ENCODE peak calls at places on chromosomes 16 and 17, in five cellular contexts. B is mammary epithelial cell, F is esophagus squamous epithelium, T is left ventricle myocardium inferior, A is AG04450. Z is an unnamed sample.

GRCh38 chr16:11090947-11091785 is 146.8 kb downstream of the CLEC16A start:
- DNase-seq in A (no peak), F (no peak), T (no peak), B (no peak), Z (no peak)

GRCh38 chr16:73000020-73000906 is 47.7 kb downstream of the ZFHX3 start:
- DNase-seq in T (peak; percentile 51), B (peak; percentile 75), F (no peak), A (no peak), Z (no peak)

GRCh38 chr17:76003915-76004314 is 3.3 kb downstream of the CDK3 start:
- DNase-seq in B (no peak), T (no peak), F (no peak), A (no peak), Z (no peak)

GRCh38 chr16:72191551-72191950 is 19.6 kb upstream of the PMFBP1 start:
- DNase-seq in T (no peak), A (no peak), B (no peak), F (no peak), Z (no peak)

GRCh38 chr17:15444805-15445204 is 22.6 kb downstream of the CDRT4 start:
- DNase-seq in T (no peak), A (no peak), B (no peak), F (no peak), Z (no peak)

GRCh38 chr17:78409191-78409621 is 30.8 kb downstream of the PGS1 start:
- DNase-seq in A (no peak), T (no peak), F (no peak), B (no peak), Z (no peak)

GRCh38 chr16:83631006-83631405 is 176.8 kb upstream of the HSBP1 start:
- DNase-seq in B (no peak), A (no peak), F (no peak), T (no peak), Z (peak; percentile 68)

GRCh38 chr16:16960785-16961184 is 510.0 kb downstream of the XYLT1 start:
- DNase-seq in F (no peak), A (no peak), B (no peak), T (no peak), Z (no peak)

GRCh38 chr16:68417711-68418301 is 30.5 kb downstream of the SMPD3 start:
- DNase-seq in B (peak; percentile 66), T (no peak), A (no peak), F (no peak), Z (no peak)

GRCh38 chr17:2468270-2468669 is 43.4 kb downstream of the METTL16 start:
- DNase-seq in A (peak; percentile 87), T (no peak), F (no peak), B (no peak), Z (no peak)

GRCh38 chr16:1435921-1436697 is 5.2 kb downstream of the PERCC1 start:
- DNase-seq in B (no peak), T (no peak), A (no peak), F (no peak), Z (no peak)

GRCh38 chr16:68339214-68339613 is 28.4 kb downstream of the PRMT7 start:
- DNase-seq in T (no peak), B (no peak), A (no peak), F (no peak), Z (no peak)

GRCh38 chr17:72125742-72126141 is 4.9 kb downstream of the SOX9 start:
- DNase-seq in T (no peak), A (no peak), B (peak; percentile 55), F (no peak), Z (no peak)

GRCh38 chr17:82861393-82861775 is 21.6 kb upstream of the ZNF750 start:
- DNase-seq in A (no peak), B (no peak), F (no peak), T (no peak), Z (no peak)

GRCh38 chr16:49021136-49021535 is 260.5 kb downstream of the CBLN1 start:
- DNase-seq in F (no peak), B (peak; percentile 72), T (no peak), A (no peak), Z (peak; percentile 57)

GRCh38 chr16:53053967-53054669 is 673 bp upstream of the CHD9 start:
- DNase-seq in F (no peak), A (no peak), B (no peak), T (peak; percentile 62), Z (no peak)

GRCh38 chr16:68798398-68798797 is 44.9 kb upstream of the TANGO6 start:
- DNase-seq in B (peak; percentile 80), T (no peak), F (no peak), A (no peak), Z (no peak)

GRCh38 chr17:50923611-50924010 is 57.5 kb upstream of the TOB1 start:
- DNase-seq in F (no peak), T (no peak), A (no peak), B (no peak), Z (no peak)

GRCh38 chr17:79738643-79739042 is 7.9 kb downstream of the ENPP7 start:
- DNase-seq in B (no peak), T (no peak), F (no peak), A (no peak), Z (no peak)

GRCh38 chr16:30142672-30143346 is 19.8 kb upstream of the MAPK3 start:
- DNase-seq in T (no peak), A (no peak), B (no peak), F (no peak), Z (no peak)

GRCh38 chr17:64214950-64215349 is 48.1 kb downstream of the TEX2 start:
- DNase-seq in B (no peak), F (no peak), T (no peak), A (no peak), Z (no peak)

GRCh38 chr17:50661795-50662391 is 27.2 kb downstream of the ABCC3 start:
- DNase-seq in B (peak; percentile 93), T (no peak), F (no peak), A (peak; percentile 64), Z (peak; percentile 78)

GRCh38 chr17:6574689-6575595 is 18.6 kb upstream of the PITPNM3 start:
- DNase-seq in A (peak; percentile 16), T (peak; percentile 41), F (no peak), B (peak; percentile 55), Z (no peak)

GRCh38 chr17:17379197-17379991 is 76.2 kb downstream of the NT5M start:
- DNase-seq in A (no peak), T (no peak), F (no peak), B (peak; percentile 27), Z (no peak)

GRCh38 chr17:78512976-78513375 is 64.2 kb downstream of the DNAH17 start:
- DNase-seq in A (no peak), B (no peak), T (no peak), F (no peak), Z (no peak)

GRCh38 chr16:8861563-8862308 is 7.1 kb downstream of the CARHSP1 start:
- DNase-seq in F (no peak), B (no peak), A (no peak), T (peak; percentile 64), Z (no peak)

GRCh38 chr17:42850964-42851363 is at the start of gene AOC3:
- DNase-seq in B (no peak), F (no peak), A (no peak), T (peak; percentile 36), Z (no peak)
- H3K4me3 ChIP-seq in B (no peak within 1 kb of the TSS), F (peak within 1 kb of the TSS; percentile 24), A (no peak within 1 kb of the TSS), T (peak within 1 kb of the TSS; percentile 56), Z (no peak within 1 kb of the TSS)

DNA sequence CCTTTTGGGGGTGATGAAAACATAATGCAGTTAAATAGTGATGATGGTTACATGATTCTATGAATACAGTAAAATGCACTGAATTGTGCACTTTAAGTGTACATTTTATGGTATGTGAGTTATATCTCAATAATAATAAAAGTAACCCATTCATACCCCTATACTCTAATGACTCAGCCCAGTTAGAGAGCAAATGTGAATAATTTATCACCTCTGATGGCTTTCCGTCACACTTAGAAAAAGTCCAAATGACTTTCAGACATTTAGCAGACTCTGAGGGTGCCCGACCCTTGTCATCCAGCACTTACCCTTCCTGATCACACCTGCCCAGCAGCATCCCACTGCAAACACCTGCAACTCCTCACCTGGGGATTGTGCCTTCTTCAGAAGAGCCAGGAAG is 148.1 kb upstream of the MAF start:
- DNase-seq in B (no peak), A (no peak), T (no peak), F (no peak), Z (no peak)
- TF ChIP-seq CTCF in B (no peak), A (no peak), T (no peak), F (no peak), Z (no peak)

DNA sequence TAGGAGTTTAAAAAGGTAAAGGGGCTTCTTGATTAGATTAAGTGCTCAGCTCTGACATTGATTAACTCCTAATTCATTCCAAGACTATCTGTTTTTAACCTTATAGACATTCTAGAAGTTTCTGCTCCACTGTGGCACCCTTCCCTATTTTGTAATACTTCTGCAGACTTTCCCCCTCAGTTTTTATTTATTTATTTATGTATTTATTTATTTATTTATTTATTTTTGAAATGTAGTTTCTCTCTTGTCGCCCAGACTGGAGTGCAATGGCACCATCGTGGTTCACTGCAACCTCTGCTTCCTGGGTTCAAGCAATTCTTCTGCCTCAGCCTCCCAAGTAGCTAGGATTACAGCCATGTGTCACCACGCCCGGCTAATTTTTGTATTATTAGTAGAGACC is 185.8 kb downstream of the PHKB start:
- DNase-seq in T (no peak), A (no peak), B (no peak), F (no peak), Z (no peak)
- H3K4me3 ChIP-seq in T (no peak overlapping the region), A (no peak overlapping the region), B (no peak overlapping the region), F (no peak overlapping the region), Z (no peak overlapping the region)

GRCh38 chr16:35298460-35299243 is 1839.2 kb downstream of the TP53TG3F start:
- DNase-seq in F (no peak), T (no peak), B (peak; percentile 38), A (no peak), Z (no peak)
- TF ChIP-seq CTCF in F (no peak), T (no peak), B (no peak), A (no peak), Z (no peak)

DNA sequence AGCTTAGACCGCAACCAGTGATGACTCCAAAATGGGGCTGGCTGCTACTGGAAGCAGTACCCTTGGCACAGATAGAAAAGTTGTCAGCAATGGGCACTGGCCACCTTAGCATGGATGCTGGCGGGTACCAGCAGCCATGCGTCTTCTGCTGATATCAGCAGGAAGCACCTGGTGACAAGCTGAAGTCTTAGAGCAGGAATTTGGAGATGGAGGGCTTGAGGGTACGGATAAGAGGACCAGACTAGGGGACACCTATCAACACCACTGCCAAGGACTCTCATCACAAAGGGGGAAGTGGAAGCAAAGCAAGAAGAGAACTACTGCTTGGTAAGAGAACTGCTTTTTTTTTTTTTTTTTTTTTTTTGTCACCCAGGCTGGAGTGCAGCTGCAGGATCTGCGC is 35.4 kb upstream of the LYRM9 start:
- DNase-seq in T (no peak), B (no peak), A (no peak), F (no peak), Z (no peak)
- H3K4me3 ChIP-seq in T (no peak overlapping the region), B (no peak overlapping the region), A (no peak overlapping the region), F (no peak overlapping the region), Z (no peak overlapping the region)